ENCODE peak calls at places on chromosome 11, in four cellular contexts. A, T, C and Y are unnamed samples.

GRCh38 chr11:119480375-119481020 is 57.5 kb upstream of the THY1 start:
- DNase-seq in C (no peak), T (no peak), A (peak; percentile 11), Y (peak; percentile 75)

GRCh38 chr11:73889019-73889418 is 12.2 kb downstream of the PAAF1 start:
- DNase-seq in C (no peak), T (no peak), A (no peak), Y (no peak)

GRCh38 chr11:62614275-62614674 is 1.2 kb downstream of the ROM1 start:
- DNase-seq in A (peak; percentile 69), T (no peak), C (peak; percentile 58), Y (no peak)

GRCh38 chr11:125091247-125091876 is 20.1 kb downstream of the TMEM218 start:
- DNase-seq in A (no peak), C (peak; percentile 78), T (no peak), Y (no peak)

GRCh38 chr11:46293616-46294015 is 16.2 kb downstream of the CREB3L1 start:
- DNase-seq in A (no peak), T (no peak), C (no peak), Y (no peak)

GRCh38 chr11:57764527-57764926 is 2.9 kb downstream of the CTNND1 start:
- DNase-seq in C (no peak), A (no peak), T (no peak), Y (no peak)

GRCh38 chr11:93820847-93821246 is 29.6 kb downstream of the VSTM5 start:
- DNase-seq in C (no peak), T (no peak), A (no peak), Y (no peak)

GRCh38 chr11:44978279-44978960 is 27.7 kb upstream of the TP53I11 start:
- DNase-seq in C (no peak), A (no peak), T (no peak), Y (no peak)

GRCh38 chr11:118193910-118194566 is 17.6 kb upstream of the SCN2B start:
- DNase-seq in C (no peak), A (no peak), T (no peak), Y (no peak)

GRCh38 chr11:120792306-120792705 is 231.6 kb upstream of the TBCEL start:
- DNase-seq in A (no peak), C (no peak), T (no peak), Y (no peak)

GRCh38 chr11:130390071-130390758 is 38.2 kb downstream of the ADAMTS8 start:
- DNase-seq in A (no peak), T (no peak), C (peak; percentile 44), Y (no peak)

GRCh38 chr11:9759519-9760179 is 95.8 kb downstream of the SWAP70 start:
- DNase-seq in C (peak; percentile 73), T (no peak), A (peak; percentile 90), Y (no peak)

GRCh38 chr11:122981388-122982264 is at the start of gene BSX:
- DNase-seq in T (no peak), C (peak; percentile 34), A (peak; percentile 73), Y (peak; percentile 87)

GRCh38 chr11:1654388-1655167 is 25.0 kb downstream of the KRTAP5-5 start:
- DNase-seq in C (no peak), T (no peak), A (no peak), Y (peak; percentile 67)

GRCh38 chr11:134438533-134438932 is 26.5 kb upstream of the B3GAT1 start:
- DNase-seq in A (no peak), T (no peak), C (peak; percentile 21), Y (no peak)

GRCh38 chr11:313787-314547 is at the start of gene IFITM1:
- DNase-seq in A (peak; percentile 79), C (no peak), T (peak; percentile 91), Y (no peak)

GRCh38 chr11:116598556-116598955 is 174.2 kb downstream of the BUD13 start:
- DNase-seq in C (no peak), T (no peak), A (no peak), Y (peak; percentile 69)

GRCh38 chr11:46363031-46363407 is 15.8 kb downstream of the DGKZ start:
- DNase-seq in T (no peak), C (peak; percentile 92), A (no peak), Y (no peak)

GRCh38 chr11:95092549-95093324 is 3.1 kb downstream of the ENDOD1 start:
- DNase-seq in A (peak; percentile 37), C (peak; percentile 94), T (no peak), Y (no peak)

GRCh38 chr11:79461144-79461543 is 20.3 kb upstream of the TENM4 start:
- DNase-seq in T (no peak), A (no peak), C (peak; percentile 34), Y (no peak)

GRCh38 chr11:30125461-30125860 is 105.4 kb upstream of the FSHB start:
- DNase-seq in T (no peak), C (no peak), A (no peak), Y (no peak)

GRCh38 chr11:61516675-61517516 is 8.3 kb downstream of the LRRC10B start:
- DNase-seq in T (no peak), A (peak; percentile 82), C (peak; percentile 74), Y (no peak)

GRCh38 chr11:295351-296205 is 3.7 kb downstream of the IFITM5 start:
- DNase-seq in T (no peak), C (no peak), A (peak; percentile 26), Y (no peak)

GRCh38 chr11:335779-336665 is 15.4 kb upstream of the IFITM3 start:
- DNase-seq in A (peak; percentile 19), T (no peak), C (no peak), Y (peak; percentile 68)

GRCh38 chr11:6576471-6577373 is 26.7 kb downstream of the RRP8 start:
- DNase-seq in A (no peak), C (no peak), T (no peak), Y (no peak)